ENCODE peak calls at places on chromosomes 12 and 14, in five cellular contexts. One of them, this sample, is unnamed.

GRCh38 chr12:82708056-82708455 is 21.4 kb downstream of the TMTC2 start:
- DNase-seq in GM23248: no peak
- DNase-seq in fibroblast of lung: no peak
- DNase-seq in mammary epithelial cell: no peak
- DNase-seq in neuronal stem cell: no peak
- DNase-seq in this sample: no peak

GRCh38 chr12:93741741-93742085 is 64.5 kb downstream of the CRADD start:
- DNase-seq in GM23248: peak; percentile 65
- DNase-seq in fibroblast of lung: peak; percentile 26
- DNase-seq in neuronal stem cell: peak; percentile 30
- DNase-seq in mammary epithelial cell: peak; percentile 58
- DNase-seq in this sample: peak; percentile 27

GRCh38 chr14:55198749-55199148 is 7.4 kb upstream of the DLGAP5 start:
- DNase-seq in GM23248: no peak
- DNase-seq in mammary epithelial cell: no peak
- DNase-seq in fibroblast of lung: no peak
- DNase-seq in neuronal stem cell: no peak
- DNase-seq in this sample: no peak

GRCh38 chr12:49365542-49365941 is 1.7 kb upstream of the SPATS2 start:
- DNase-seq in mammary epithelial cell: peak; percentile 93
- DNase-seq in neuronal stem cell: no peak
- DNase-seq in GM23248: peak; percentile 41
- DNase-seq in fibroblast of lung: peak; percentile 93
- DNase-seq in this sample: no peak

GRCh38 chr12:94134226-94134795 is 14.1 kb upstream of the PLXNC1 start:
- DNase-seq in GM23248: peak; percentile 82
- DNase-seq in neuronal stem cell: no peak
- DNase-seq in mammary epithelial cell: peak; percentile 36
- DNase-seq in fibroblast of lung: peak; percentile 41
- DNase-seq in this sample: no peak

GRCh38 chr12:111636209-111636928 is 37.3 kb upstream of the ATXN2 start:
- DNase-seq in GM23248: peak; percentile 74
- DNase-seq in neuronal stem cell: peak; percentile 52
- DNase-seq in fibroblast of lung: peak; percentile 82
- DNase-seq in mammary epithelial cell: no peak
- DNase-seq in this sample: peak; percentile 31

GRCh38 chr14:31263485-31264133 is 56.0 kb upstream of the HECTD1 start:
- DNase-seq in mammary epithelial cell: peak; percentile 98
- DNase-seq in GM23248: peak; percentile 99
- DNase-seq in fibroblast of lung: peak; percentile 100
- DNase-seq in neuronal stem cell: no peak
- DNase-seq in this sample: no peak

GRCh38 chr14:70005281-70005805 is 126.1 kb downstream of the SMOC1 start:
- DNase-seq in neuronal stem cell: no peak
- DNase-seq in GM23248: no peak
- DNase-seq in mammary epithelial cell: no peak
- DNase-seq in fibroblast of lung: no peak
- DNase-seq in this sample: peak; percentile 32

GRCh38 chr14:23300687-23301223 is 1.9 kb downstream of the PPP1R3E start:
- DNase-seq in neuronal stem cell: no peak
- DNase-seq in mammary epithelial cell: peak; percentile 45
- DNase-seq in GM23248: peak; percentile 64
- DNase-seq in fibroblast of lung: peak; percentile 20
- DNase-seq in this sample: peak; percentile 65

GRCh38 chr14:78512021-78512420 is 341.8 kb downstream of the NRXN3 start:
- DNase-seq in fibroblast of lung: no peak
- DNase-seq in neuronal stem cell: no peak
- DNase-seq in GM23248: no peak
- DNase-seq in mammary epithelial cell: no peak
- DNase-seq in this sample: no peak

GRCh38 chr12:39972119-39972518 is 133.8 kb downstream of the SLC2A13 start:
- DNase-seq in neuronal stem cell: no peak
- DNase-seq in mammary epithelial cell: no peak
- DNase-seq in GM23248: peak; percentile 17
- DNase-seq in fibroblast of lung: peak; percentile 48
- DNase-seq in this sample: no peak

GRCh38 chr14:85056228-85056627 is 473.7 kb upstream of the FLRT2 start:
- DNase-seq in mammary epithelial cell: no peak
- DNase-seq in GM23248: no peak
- DNase-seq in fibroblast of lung: no peak
- DNase-seq in neuronal stem cell: no peak
- DNase-seq in this sample: no peak

GRCh38 chr12:110581951-110582285 is 1.2 kb downstream of the PPTC7 start:
- DNase-seq in fibroblast of lung: peak; percentile 7
- DNase-seq in mammary epithelial cell: peak; percentile 44
- DNase-seq in neuronal stem cell: no peak
- DNase-seq in GM23248: no peak
- DNase-seq in this sample: peak; percentile 65

GRCh38 chr12:12018454-12018853 is 52.3 kb upstream of the BCL2L14 start:
- DNase-seq in neuronal stem cell: no peak
- DNase-seq in fibroblast of lung: peak; percentile 72
- DNase-seq in mammary epithelial cell: peak; percentile 90
- DNase-seq in GM23248: peak; percentile 21
- DNase-seq in this sample: no peak

GRCh38 chr14:24481622-24482324 is 26.3 kb downstream of the CMA1 start:
- DNase-seq in neuronal stem cell: peak; percentile 32
- DNase-seq in mammary epithelial cell: peak; percentile 33
- DNase-seq in fibroblast of lung: no peak
- DNase-seq in GM23248: peak; percentile 53
- DNase-seq in this sample: peak; percentile 70

GRCh38 chr12:64560395-64561301 is 49.6 kb upstream of the RASSF3 start:
- DNase-seq in fibroblast of lung: peak; percentile 96
- DNase-seq in mammary epithelial cell: peak; percentile 77
- DNase-seq in neuronal stem cell: no peak
- DNase-seq in GM23248: peak; percentile 94
- DNase-seq in this sample: no peak

GRCh38 chr12:111457071-111457470 is 51.3 kb downstream of the SH2B3 start:
- DNase-seq in fibroblast of lung: no peak
- DNase-seq in GM23248: no peak
- DNase-seq in neuronal stem cell: no peak
- DNase-seq in mammary epithelial cell: no peak
- DNase-seq in this sample: no peak

GRCh38 chr12:128797119-128798118 is 26.3 kb downstream of the SLC15A4 start:
- DNase-seq in mammary epithelial cell: no peak
- DNase-seq in GM23248: no peak
- DNase-seq in fibroblast of lung: no peak
- DNase-seq in neuronal stem cell: no peak
- DNase-seq in this sample: no peak

GRCh38 chr14:56422703-56423213 is 156.8 kb upstream of the TMEM260 start:
- DNase-seq in neuronal stem cell: peak; percentile 21
- DNase-seq in GM23248: peak; percentile 79
- DNase-seq in mammary epithelial cell: peak; percentile 32
- DNase-seq in fibroblast of lung: peak; percentile 75
- DNase-seq in this sample: peak; percentile 42

GRCh38 chr12:113469893-113470743 is 1.6 kb downstream of the LHX5 start:
- DNase-seq in GM23248: no peak
- DNase-seq in neuronal stem cell: peak; percentile 38
- DNase-seq in mammary epithelial cell: no peak
- DNase-seq in fibroblast of lung: no peak
- DNase-seq in this sample: no peak

GRCh38 chr12:109489016-109489954 is 11.9 kb downstream of the UBE3B start:
- DNase-seq in fibroblast of lung: no peak
- DNase-seq in neuronal stem cell: no peak
- DNase-seq in mammary epithelial cell: no peak
- DNase-seq in GM23248: no peak
- DNase-seq in this sample: no peak

GRCh38 chr12:7555752-7556151 is 52.2 kb upstream of the CD163 start:
- DNase-seq in GM23248: peak; percentile 86
- DNase-seq in fibroblast of lung: peak; percentile 8
- DNase-seq in mammary epithelial cell: peak; percentile 39
- DNase-seq in neuronal stem cell: no peak
- DNase-seq in this sample: no peak

GRCh38 chr14:98184467-98184866 is 1087.5 kb downstream of the BCL11B start:
- DNase-seq in fibroblast of lung: no peak
- DNase-seq in GM23248: no peak
- DNase-seq in neuronal stem cell: no peak
- DNase-seq in mammary epithelial cell: no peak
- DNase-seq in this sample: no peak

GRCh38 chr14:37325332-37325731 is 127.6 kb downstream of the MIPOL1 start:
- DNase-seq in GM23248: no peak
- DNase-seq in fibroblast of lung: no peak
- DNase-seq in neuronal stem cell: no peak
- DNase-seq in mammary epithelial cell: no peak
- DNase-seq in this sample: no peak

GRCh38 chr12:77190022-77190421 is 124.7 kb upstream of the E2F7 start:
- DNase-seq in fibroblast of lung: peak; percentile 93
- DNase-seq in neuronal stem cell: no peak
- DNase-seq in mammary epithelial cell: peak; percentile 57
- DNase-seq in GM23248: peak; percentile 93
- DNase-seq in this sample: no peak

GRCh38 chr12:92987846-92988621 is 58.9 kb upstream of the EEA1 start:
- DNase-seq in GM23248: no peak
- DNase-seq in mammary epithelial cell: no peak
- DNase-seq in fibroblast of lung: no peak
- DNase-seq in neuronal stem cell: no peak
- DNase-seq in this sample: no peak

GRCh38 chr14:102708494-102708893 is 68.8 kb upstream of the TRAF3 start:
- DNase-seq in GM23248: no peak
- DNase-seq in fibroblast of lung: no peak
- DNase-seq in neuronal stem cell: no peak
- DNase-seq in mammary epithelial cell: no peak
- DNase-seq in this sample: no peak

GRCh38 chr14:33057585-33057984 is 118.9 kb downstream of the NPAS3 start:
- DNase-seq in GM23248: no peak
- DNase-seq in neuronal stem cell: no peak
- DNase-seq in mammary epithelial cell: peak; percentile 0
- DNase-seq in fibroblast of lung: no peak
- DNase-seq in this sample: no peak

GRCh38 chr14:75182820-75183219 is 6.4 kb upstream of the TMED10 start:
- DNase-seq in GM23248: peak; percentile 80
- DNase-seq in mammary epithelial cell: peak; percentile 35
- DNase-seq in neuronal stem cell: no peak
- DNase-seq in fibroblast of lung: peak; percentile 76
- DNase-seq in this sample: no peak

GRCh38 chr12:76866726-76867125 is 12.1 kb downstream of the CSRP2 start:
- DNase-seq in GM23248: peak; percentile 66
- DNase-seq in neuronal stem cell: peak; percentile 54
- DNase-seq in mammary epithelial cell: peak; percentile 58
- DNase-seq in fibroblast of lung: peak; percentile 84
- DNase-seq in this sample: no peak

GRCh38 chr12:88448337-88448944 is 131.8 kb downstream of the KITLG start:
- DNase-seq in GM23248: no peak
- DNase-seq in mammary epithelial cell: no peak
- DNase-seq in fibroblast of lung: no peak
- DNase-seq in neuronal stem cell: no peak
- DNase-seq in this sample: no peak

GRCh38 chr12:22229652-22230279 is 104.7 kb downstream of the ST8SIA1 start:
- DNase-seq in fibroblast of lung: peak; percentile 21
- DNase-seq in GM23248: no peak
- DNase-seq in mammary epithelial cell: peak; percentile 15
- DNase-seq in neuronal stem cell: no peak
- DNase-seq in this sample: no peak

GRCh38 chr14:68683326-68683725 is 109.5 kb downstream of the ZFP36L1 start:
- DNase-seq in GM23248: peak; percentile 85
- DNase-seq in fibroblast of lung: peak; percentile 83
- DNase-seq in neuronal stem cell: no peak
- DNase-seq in mammary epithelial cell: no peak
- DNase-seq in this sample: no peak

GRCh38 chr14:68686724-68687123 is 106.1 kb downstream of the ZFP36L1 start:
- DNase-seq in GM23248: no peak
- DNase-seq in fibroblast of lung: no peak
- DNase-seq in neuronal stem cell: no peak
- DNase-seq in mammary epithelial cell: no peak
- DNase-seq in this sample: no peak

GRCh38 chr14:68685419-68686211 is 107.3 kb downstream of the ZFP36L1 start:
- DNase-seq in GM23248: peak; percentile 76
- DNase-seq in mammary epithelial cell: peak; percentile 99
- DNase-seq in neuronal stem cell: no peak
- DNase-seq in fibroblast of lung: peak; percentile 94
- DNase-seq in this sample: no peak

GRCh38 chr14:68686212-68686478 is 106.7 kb downstream of the ZFP36L1 start:
- DNase-seq in fibroblast of lung: peak; percentile 73
- DNase-seq in GM23248: no peak
- DNase-seq in mammary epithelial cell: no peak
- DNase-seq in neuronal stem cell: no peak
- DNase-seq in this sample: no peak

GRCh38 chr14:68684466-68685418 is 108.1 kb downstream of the ZFP36L1 start:
- DNase-seq in neuronal stem cell: no peak
- DNase-seq in mammary epithelial cell: no peak
- DNase-seq in fibroblast of lung: peak; percentile 58
- DNase-seq in GM23248: peak; percentile 34
- DNase-seq in this sample: no peak
- H3K9ac ChIP-seq in neuronal stem cell: no peak overlapping the region
- H3K9ac ChIP-seq in mammary epithelial cell: peak overlapping the region; percentile 43
- H3K9ac ChIP-seq in fibroblast of lung: no peak overlapping the region
- H3K9ac ChIP-seq in GM23248: no peak overlapping the region
- H3K9ac ChIP-seq in this sample: no peak overlapping the region

GRCh38 chr12:132967736-132968135 is 11.6 kb upstream of the ZNF605 start:
- DNase-seq in neuronal stem cell: no peak
- DNase-seq in GM23248: no peak
- DNase-seq in mammary epithelial cell: no peak
- DNase-seq in fibroblast of lung: no peak
- DNase-seq in this sample: no peak
- H3K9me3 ChIP-seq in neuronal stem cell: peaks cover 23% of the 10 kb centered on the region
- H3K9me3 ChIP-seq in GM23248: no peaks in the 10 kb centered on the region
- H3K9me3 ChIP-seq in mammary epithelial cell: peaks cover 16% of the 10 kb centered on the region
- H3K9me3 ChIP-seq in fibroblast of lung: no peaks in the 10 kb centered on the region
- H3K9me3 ChIP-seq in this sample: no peaks in the 10 kb centered on the region

DNA sequence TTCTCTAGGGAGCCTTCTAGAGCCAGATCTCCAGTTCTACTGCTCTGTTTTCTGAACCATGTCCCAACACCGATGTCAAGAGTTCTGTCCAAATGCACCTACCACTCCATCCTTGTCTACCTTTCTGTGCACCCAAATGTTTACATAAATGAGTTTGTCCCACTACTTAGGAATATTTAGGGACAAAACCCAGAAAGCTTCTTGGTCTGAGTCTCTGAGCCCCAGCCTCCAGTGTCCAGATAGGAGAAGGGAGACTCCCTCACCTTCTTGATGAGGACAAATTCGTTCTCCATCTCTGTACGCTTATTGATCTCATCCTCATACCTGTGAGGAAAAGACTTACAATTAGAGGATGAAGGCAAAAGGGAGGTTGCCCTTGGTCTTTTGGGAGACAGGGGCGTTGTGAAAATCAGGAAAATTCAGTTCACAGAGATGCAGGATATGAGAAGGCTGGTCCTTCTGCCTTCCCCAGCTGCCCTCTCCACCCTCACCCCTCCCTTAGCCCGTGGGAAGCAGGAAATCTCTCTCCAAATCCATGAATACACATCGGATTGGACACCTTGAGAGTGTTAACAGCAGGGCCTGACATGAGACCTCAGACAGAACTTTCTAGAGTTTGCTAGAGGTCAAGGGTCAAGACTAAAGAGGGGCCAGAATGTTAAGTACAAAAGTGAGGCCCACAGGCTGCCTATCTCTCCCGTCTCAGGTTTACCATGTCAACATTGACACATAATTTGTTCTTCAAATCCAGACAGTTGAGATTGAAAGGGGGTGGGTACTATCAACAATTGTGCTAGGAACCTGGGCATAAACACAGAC is 3.8 kb downstream of the KRT8 start:
- DNase-seq in GM23248: no peak
- DNase-seq in neuronal stem cell: no peak
- DNase-seq in mammary epithelial cell: no peak
- DNase-seq in fibroblast of lung: no peak
- DNase-seq in this sample: no peak
- H3K9ac ChIP-seq in GM23248: no peak overlapping the region
- H3K9ac ChIP-seq in neuronal stem cell: no peak overlapping the region
- H3K9ac ChIP-seq in mammary epithelial cell: no peak overlapping the region
- H3K9ac ChIP-seq in fibroblast of lung: no peak overlapping the region
- H3K9ac ChIP-seq in this sample: peak overlapping the region; percentile 63

GRCh38 chr14:71629250-71629649 is 303.0 kb upstream of the RGS6 start:
- DNase-seq in mammary epithelial cell: no peak
- DNase-seq in GM23248: no peak
- DNase-seq in fibroblast of lung: no peak
- DNase-seq in neuronal stem cell: no peak
- DNase-seq in this sample: no peak
- H3K9me3 ChIP-seq in mammary epithelial cell: no peaks in the 10 kb centered on the region
- H3K9me3 ChIP-seq in GM23248: no peaks in the 10 kb centered on the region
- H3K9me3 ChIP-seq in fibroblast of lung: no peaks in the 10 kb centered on the region
- H3K9me3 ChIP-seq in neuronal stem cell: no peaks in the 10 kb centered on the region
- H3K9me3 ChIP-seq in this sample: no peaks in the 10 kb centered on the region

This sample was measured in colonic mucosa.